ENCODE peak calls at places on chromosome 22, in four cellular contexts. Q, B, U and R are unnamed samples.

GRCh38 chr22:45217345-45217744 is 23.3 kb downstream of the KIAA0930 start:
- DNase-seq in U (no peak), Q (no peak), B (no peak), R (no peak)

GRCh38 chr22:33013531-33014162 is 44.5 kb downstream of the SYN3 start:
- DNase-seq in Q (no peak), B (no peak), U (no peak), R (no peak)

GRCh38 chr22:49324527-49325491 is 502.9 kb downstream of the BRD1 start:
- DNase-seq in U (no peak), Q (no peak), B (no peak), R (no peak)

GRCh38 chr22:49953027-49953679 is 7.4 kb upstream of the PIM3 start:
- DNase-seq in Q (no peak), U (no peak), B (no peak), R (peak)

GRCh38 chr22:42294034-42294985 is 23.9 kb upstream of the TCF20 start:
- DNase-seq in Q (peak), B (no peak), U (peak), R (peak)

GRCh38 chr22:37229012-37229804 is 14.9 kb downstream of the RAC2 start:
- DNase-seq in Q (no peak), B (peak), U (peak), R (peak)

GRCh38 chr22:49788492-49788891 is 39.2 kb downstream of the BRD1 start:
- DNase-seq in Q (no peak), B (no peak), U (peak), R (no peak)

GRCh38 chr22:27032121-27032761 is 374.9 kb downstream of the MIAT start:
- DNase-seq in U (no peak), B (no peak), Q (peak), R (no peak)

GRCh38 chr22:41917906-41918791 is 3.3 kb upstream of the SHISA8 start:
- DNase-seq in Q (no peak), B (no peak), U (peak), R (peak)

GRCh38 chr22:36569999-36570398 is 41.0 kb upstream of the EIF3D start:
- DNase-seq in Q (peak), U (no peak), B (peak), R (peak)

GRCh38 chr22:27238935-27239510 is 562.5 kb downstream of the MN1 start:
- DNase-seq in B (no peak), Q (no peak), U (peak), R (peak)

GRCh38 chr22:22878801-22879674 is 8.6 kb upstream of the IGLL5 start:
- DNase-seq in Q (no peak), U (no peak), B (no peak), R (no peak)

GRCh38 chr22:50010676-50011446 is 1.7 kb downstream of the IL17REL start:
- DNase-seq in U (no peak), B (no peak), Q (no peak), R (no peak)

GRCh38 chr22:43848366-43849171 is 13.7 kb downstream of the SULT4A1 start:
- DNase-seq in B (peak), U (peak), Q (peak), R (no peak)

GRCh38 chr22:18013436-18013835 is 10.9 kb downstream of the MICAL3 start:
- DNase-seq in B (no peak), Q (no peak), U (no peak), R (no peak)

GRCh38 chr22:27603823-27604190 is 197.7 kb downstream of the MN1 start:
- DNase-seq in U (peak), Q (no peak), B (no peak), R (no peak)

GRCh38 chr22:35578836-35579575 is 38.1 kb downstream of the MB start:
- DNase-seq in Q (no peak), U (no peak), B (no peak), R (no peak)

GRCh38 chr22:17780116-17780740 is 6.0 kb upstream of the BID start:
- DNase-seq in Q (no peak), U (no peak), B (no peak), R (no peak)

GRCh38 chr22:23088199-23088604 is 17.9 kb downstream of the GNAZ start:
- DNase-seq in U (no peak), B (no peak), Q (peak), R (peak)

GRCh38 chr22:49203091-49203862 is 624.4 kb downstream of the BRD1 start:
- DNase-seq in U (no peak), Q (peak), B (no peak), R (no peak)

GRCh38 chr22:44181033-44181911 is 547 bp downstream of the PARVG start:
- DNase-seq in Q (no peak), U (no peak), B (no peak), R (no peak)

GRCh38 chr22:43273902-43274484 is 69.2 kb downstream of the SCUBE1 start:
- DNase-seq in B (peak), U (peak), Q (peak), R (peak)

GRCh38 chr22:49218142-49218541 is 609.5 kb downstream of the BRD1 start:
- DNase-seq in B (no peak), Q (peak), U (no peak), R (no peak)

GRCh38 chr22:42313804-42314581 is 43.5 kb upstream of the TCF20 start:
- DNase-seq in B (peak), U (peak), Q (peak), R (peak)

GRCh38 chr22:35649636-35650250 is 1.5 kb downstream of the APOL6 start:
- DNase-seq in Q (no peak), B (no peak), U (no peak), R (no peak)

GRCh38 chr22:22508274-22509176 is at the start of gene ZNF280B:
- DNase-seq in Q (peak), B (peak), U (peak), R (peak)

GRCh38 chr22:50676211-50676636 is 3.6 kb downstream of the SHANK3 start:
- DNase-seq in Q (no peak), B (no peak), U (no peak), R (no peak)

GRCh38 chr22:27581688-27582087 is 219.9 kb downstream of the MN1 start:
- DNase-seq in Q (no peak), B (no peak), U (peak), R (no peak)

GRCh38 chr22:23833911-23834317 is 4.9 kb downstream of the DERL3 start:
- DNase-seq in Q (no peak), U (no peak), B (no peak), R (no peak)

GRCh38 chr22:33354928-33355327 is 296.7 kb upstream of the SYN3 start:
- DNase-seq in U (peak), Q (no peak), B (no peak), R (no peak)

GRCh38 chr22:18085188-18085587 is 7.4 kb downstream of the PEX26 start:
- DNase-seq in B (no peak), U (no peak), Q (no peak), R (no peak)

GRCh38 chr22:33923660-33924246 is 3.5 kb upstream of the LARGE1 start:
- DNase-seq in Q (peak), B (peak), U (peak), R (peak)

GRCh38 chr22:40813912-40814315 is 5.2 kb downstream of the SLC25A17 start:
- DNase-seq in U (no peak), B (no peak), Q (no peak), R (no peak)

GRCh38 chr22:40819741-40820140 is 595 bp upstream of the SLC25A17 start:
- DNase-seq in B (no peak), Q (no peak), U (peak), R (no peak)

GRCh38 chr22:40817737-40818136 is 1.4 kb downstream of the SLC25A17 start:
- DNase-seq in B (no peak), U (no peak), Q (no peak), R (no peak)

GRCh38 chr22:40818192-40818746 is 877 bp downstream of the SLC25A17 start:
- DNase-seq in Q (no peak), B (no peak), U (no peak), R (no peak)

DNA sequence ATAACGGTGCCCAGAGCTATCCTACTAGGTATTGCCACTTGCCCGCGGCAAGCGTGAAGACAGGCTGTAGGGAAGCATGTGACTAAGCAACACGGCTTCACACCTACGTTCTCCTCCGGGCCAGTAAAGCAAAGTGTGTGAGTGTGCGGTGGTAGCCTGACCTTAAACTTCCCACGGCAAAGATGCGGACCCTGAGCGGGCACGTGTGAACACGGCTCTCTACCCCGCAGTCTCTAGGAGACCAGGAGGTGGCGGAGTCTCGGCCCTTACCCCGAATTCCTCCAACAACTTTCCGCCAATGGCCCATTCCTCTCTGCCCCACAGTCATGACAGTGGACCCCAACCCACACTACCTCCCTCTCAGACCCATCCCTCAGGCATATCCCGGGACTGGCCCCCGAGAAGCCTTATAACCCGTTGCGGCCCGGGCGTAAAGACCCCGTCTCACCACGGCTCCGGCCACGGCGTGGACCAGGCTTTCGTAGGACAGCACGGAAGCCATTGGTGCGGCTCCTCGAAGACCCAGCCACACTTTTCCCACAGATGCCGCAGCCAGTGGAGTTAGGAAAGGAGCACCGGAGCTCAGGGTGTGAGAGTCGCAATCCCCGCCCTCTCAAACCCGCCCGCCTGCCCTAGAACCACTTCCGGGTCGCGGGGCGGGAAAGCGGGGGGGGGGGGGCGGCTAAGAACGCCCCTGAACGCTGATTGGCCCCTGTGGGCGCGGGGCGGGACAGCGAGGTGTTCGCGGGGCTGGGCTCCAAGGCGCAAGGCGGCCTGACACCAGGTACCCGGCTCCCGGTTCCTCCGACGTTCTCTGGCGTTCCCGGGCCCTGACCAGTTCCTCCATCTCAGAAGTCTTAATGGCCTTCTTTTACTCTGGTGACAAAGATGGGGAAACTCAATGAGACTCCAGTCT is at the start of gene SLC25A17:
- DNase-seq in B (peak), U (peak), Q (peak), R (peak)
- TF ChIP-seq CTCF in B (no peak), U (peak), Q (no peak), R (peak)

GRCh38 chr22:29026579-29026978 is 35.1 kb downstream of the C22orf31 start:
- DNase-seq in Q (no peak), B (no peak), U (no peak), R (no peak)
- TF ChIP-seq CTCF in Q (no peak), B (no peak), U (no peak), R (no peak)

DNA sequence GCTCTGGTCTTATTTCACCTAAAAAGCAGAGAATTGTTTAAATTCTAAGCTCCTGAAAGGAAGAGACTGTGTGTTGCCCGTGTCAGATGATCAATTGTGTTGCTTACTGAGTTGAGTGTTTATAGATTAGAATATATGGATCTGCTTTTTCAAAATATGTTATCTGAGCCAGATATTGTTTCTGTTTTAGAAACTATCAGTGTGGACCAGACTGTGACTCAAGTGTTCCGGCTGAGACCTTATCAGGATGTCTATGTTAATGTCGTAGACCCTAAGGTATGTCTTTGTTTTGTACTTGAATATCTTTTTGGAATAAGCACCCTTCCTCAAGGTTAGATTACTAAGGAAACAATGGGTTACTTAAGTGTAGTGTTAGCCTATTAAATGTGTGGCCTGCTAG is 11.0 kb downstream of the DEPDC5 start:
- DNase-seq in U (peak), Q (no peak), B (no peak), R (no peak)
- TF ChIP-seq CTCF in U (no peak), Q (no peak), B (no peak), R (no peak)

DNA sequence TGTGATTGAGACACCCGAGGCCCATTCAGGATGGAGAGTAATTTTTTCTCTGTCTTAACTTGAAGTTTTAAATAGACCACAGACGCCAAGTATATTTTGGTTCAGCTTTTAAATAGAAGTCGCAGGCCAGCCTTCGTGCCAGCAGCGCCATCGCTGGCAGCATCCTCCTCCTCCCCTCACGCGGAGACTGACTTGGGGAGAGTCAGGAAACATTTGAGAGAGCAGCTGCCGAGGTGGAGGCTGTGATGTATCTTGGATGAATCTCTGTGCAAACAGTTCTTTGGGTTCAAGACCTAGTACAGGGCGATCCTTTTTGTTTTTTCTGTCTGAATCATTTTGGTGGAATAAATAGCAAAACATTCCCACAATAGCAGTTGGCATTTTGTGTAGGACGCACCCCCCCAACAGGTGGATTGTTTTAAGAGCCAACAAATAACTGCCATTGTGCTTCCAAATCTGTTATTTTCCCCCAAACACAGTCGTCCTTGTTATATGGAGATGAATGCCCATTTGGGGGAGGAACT is 920 bp upstream of the DMC1 start:
- DNase-seq in B (peak), Q (peak), U (peak), R (peak)
- TF ChIP-seq CTCF in B (peak), Q (no peak), U (peak), R (no peak)

DNA sequence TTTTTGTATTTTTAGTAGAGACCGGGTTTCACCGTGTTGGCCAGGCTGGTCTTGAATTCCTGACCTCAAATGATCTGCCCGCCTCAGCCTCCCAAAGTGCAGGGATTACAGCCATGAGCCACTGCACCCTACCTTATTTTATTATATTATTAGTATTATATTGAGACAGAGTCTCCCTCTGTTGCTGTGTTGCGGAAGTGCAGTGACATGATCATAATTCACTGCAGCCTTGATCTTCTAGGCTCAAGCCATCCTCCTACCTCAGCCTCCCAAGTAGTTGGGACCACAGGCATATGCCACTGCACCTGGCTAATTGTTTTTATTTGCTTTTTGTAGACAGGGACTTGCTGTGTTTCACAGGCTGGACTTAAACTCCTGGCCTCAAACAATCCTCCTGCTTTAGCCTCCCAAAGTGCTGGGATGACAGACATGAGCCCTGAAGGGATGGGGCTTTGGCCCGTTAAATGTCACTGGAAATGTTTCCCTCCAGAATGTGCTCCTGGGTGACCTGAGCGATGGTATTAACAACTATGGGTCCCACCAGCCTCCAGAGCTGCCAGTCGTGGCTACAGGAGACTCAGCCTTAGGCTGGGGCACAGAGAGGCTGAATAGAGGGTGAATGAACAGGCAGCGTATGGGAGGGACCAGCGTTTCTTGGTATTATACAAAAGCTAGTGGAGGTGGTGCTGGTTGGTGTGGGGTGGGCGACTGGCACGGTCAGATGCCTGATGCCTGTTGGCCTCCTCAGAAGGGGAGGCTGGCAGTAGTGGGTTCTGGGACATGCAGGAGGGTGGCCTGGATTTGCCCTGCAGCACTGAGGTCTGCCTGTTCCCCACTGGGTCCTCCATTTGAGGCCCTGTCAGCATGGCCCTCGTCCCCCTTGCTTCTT is 7.3 kb downstream of the TANGO2 start:
- DNase-seq in Q (no peak), U (peak), B (no peak), R (peak)
- TF ChIP-seq CTCF in Q (no peak), U (peak), B (peak), R (peak)

GRCh38 chr22:46453829-46454220 is 83.6 kb downstream of the CELSR1 start:
- DNase-seq in Q (no peak), B (no peak), U (no peak), R (no peak)

GRCh38 chr22:46451741-46452140 is 85.7 kb downstream of the CELSR1 start:
- DNase-seq in B (no peak), Q (no peak), U (no peak), R (no peak)

GRCh38 chr22:46452195-46453005 is 85.0 kb downstream of the CELSR1 start:
- DNase-seq in Q (no peak), U (no peak), B (no peak), R (no peak)

GRCh38 chr22:46454233-46454909 is 83.0 kb downstream of the CELSR1 start:
- DNase-seq in B (no peak), Q (no peak), U (no peak), R (no peak)

GRCh38 chr22:46453006-46453828 is 84.2 kb downstream of the CELSR1 start:
- DNase-seq in U (peak), Q (no peak), B (no peak), R (no peak)
- TF ChIP-seq CTCF in U (no peak), Q (no peak), B (no peak), R (no peak)